ENCODE peak calls at places on chromosomes 3 and 15, in ten cellular contexts. O, C, Z, X, S, E, A, I, P and T are unnamed samples.

GRCh38 chr3:63051920-63052319 is 176.7 kb upstream of the CADPS start:
- DNase-seq in C (no peak), O (no peak), Z (peak), X (no peak), I (no peak), E (no peak), S (peak), A (no peak), P (no peak), T (no peak)

GRCh38 chr15:96849501-96849900 is 519.0 kb downstream of the NR2F2 start:
- DNase-seq in A (no peak), X (no peak), S (no peak), O (no peak), C (peak), Z (no peak), E (no peak), P (no peak), I (no peak), T (no peak)

GRCh38 chr15:38093931-38094330 is 158.7 kb upstream of the SPRED1 start:
- DNase-seq in A (no peak), E (no peak), S (no peak), X (no peak), C (no peak), P (no peak), I (no peak), O (no peak), Z (no peak), T (no peak)

GRCh38 chr3:159830523-159831151 is 158.0 kb upstream of the IL12A start:
- DNase-seq in A (no peak), O (no peak), S (no peak), I (no peak), C (peak), X (no peak), P (no peak), Z (no peak), E (no peak), T (no peak)

GRCh38 chr3:46484388-46484787 is 13.4 kb upstream of the RTP3 start:
- DNase-seq in P (no peak), Z (no peak), O (no peak), I (no peak), S (no peak), A (no peak), C (no peak), X (no peak), E (no peak), T (no peak)

GRCh38 chr3:147930417-147930816 is 521.3 kb downstream of the ZIC1 start:
- DNase-seq in S (no peak), C (no peak), Z (no peak), X (no peak), A (no peak), P (no peak), E (no peak), O (no peak), I (no peak), T (peak)

GRCh38 chr3:11600501-11601282 is 43.0 kb downstream of the VGLL4 start:
- DNase-seq in O (no peak), P (peak), C (peak), Z (no peak), X (peak), A (peak), S (peak), E (peak), I (peak), T (peak)

GRCh38 chr3:81823882-81824395 is 62.5 kb upstream of the GBE1 start:
- DNase-seq in E (no peak), I (no peak), S (no peak), C (peak), X (no peak), P (no peak), O (no peak), A (peak), Z (no peak), T (no peak)

GRCh38 chr3:55267206-55267930 is 219.7 kb downstream of the WNT5A start:
- DNase-seq in E (no peak), X (no peak), P (no peak), Z (no peak), O (no peak), S (no peak), C (no peak), I (no peak), A (no peak), T (no peak)

GRCh38 chr3:64363842-64364241 is 138.6 kb upstream of the PRICKLE2 start:
- DNase-seq in E (no peak), S (no peak), O (no peak), Z (no peak), I (no peak), P (no peak), X (no peak), A (no peak), C (no peak), T (no peak)

GRCh38 chr3:72386322-72386721 is 461.9 kb downstream of the SHQ1 start:
- DNase-seq in P (no peak), X (no peak), Z (peak), E (no peak), I (no peak), S (no peak), C (no peak), O (no peak), A (no peak), T (no peak)

GRCh38 chr15:82552861-82553260 is 12.6 kb upstream of the RPS17 start:
- DNase-seq in A (no peak), S (no peak), C (no peak), P (no peak), X (no peak), O (no peak), Z (no peak), E (no peak), I (no peak), T (no peak)

GRCh38 chr3:151316267-151316991 is at the start of gene GPR87:
- DNase-seq in Z (no peak), C (peak), S (no peak), P (peak), E (no peak), A (no peak), O (no peak), X (no peak), I (no peak), T (peak)

GRCh38 chr3:171258316-171258715 is 201.9 kb downstream of the TNIK start:
- DNase-seq in P (no peak), I (no peak), A (no peak), X (no peak), S (no peak), Z (no peak), O (no peak), C (no peak), E (no peak), T (peak)

GRCh38 chr3:172853911-172854648 is 103.6 kb downstream of the ECT2 start:
- DNase-seq in S (no peak), Z (no peak), P (no peak), A (no peak), O (no peak), E (no peak), X (no peak), C (no peak), I (no peak), T (no peak)

DNA sequence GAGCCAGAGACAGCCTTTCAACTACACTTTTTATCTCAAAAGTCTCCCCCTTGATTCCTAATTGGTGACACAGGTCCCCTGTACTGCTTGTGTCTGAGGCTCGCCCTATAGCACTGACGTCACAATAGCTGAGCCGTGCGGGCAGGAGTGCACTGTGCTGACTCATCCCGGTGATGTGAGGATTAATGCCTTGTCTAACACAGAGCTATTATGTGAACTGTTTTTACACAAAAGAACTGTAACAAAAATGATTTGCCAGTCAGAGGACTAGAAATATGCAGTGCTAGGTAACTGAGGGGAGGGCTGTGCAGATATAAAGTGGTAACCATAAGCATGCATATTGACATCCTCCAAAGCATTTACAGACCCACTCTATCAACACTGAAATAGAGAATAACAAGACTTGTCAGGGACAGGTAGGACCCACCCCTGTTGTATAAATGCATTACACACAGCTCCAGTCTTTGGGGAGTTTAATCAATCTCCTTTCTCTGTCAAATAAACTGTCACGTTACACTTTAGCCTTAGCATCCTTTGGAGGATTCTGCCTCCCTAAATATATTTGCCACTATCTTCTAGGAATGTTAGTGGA is 205.0 kb downstream of the TIGIT start:
- DNase-seq in C (peak), A (no peak), P (peak), S (no peak), X (peak), O (peak), E (no peak), Z (no peak), I (no peak), T (peak)
- H3K27ac ChIP-seq in C (no peak), A (no peak), P (no peak), S (no peak), X (no peak), O (no peak), E (no peak), Z (no peak), I (no peak), T (no peak)

GRCh38 chr3:57863380-57863779 is 107.3 kb downstream of the SLMAP start:
- DNase-seq in X (no peak), S (no peak), A (no peak), O (no peak), E (no peak), Z (no peak), I (no peak), C (no peak), P (no peak), T (no peak)

GRCh38 chr3:57862894-57863293 is 106.8 kb downstream of the SLMAP start:
- DNase-seq in Z (no peak), X (no peak), S (no peak), E (no peak), I (no peak), A (no peak), P (no peak), C (no peak), O (no peak), T (no peak)

GRCh38 chr3:57864853-57865252 is 108.7 kb downstream of the SLMAP start:
- DNase-seq in E (no peak), P (no peak), Z (no peak), A (peak), I (no peak), S (no peak), X (no peak), O (no peak), C (peak), T (peak)
- TF ChIP-seq CTCF in E (peak), P (peak), Z (no peak), A (peak), I (peak), S (peak), X (peak), O (no peak), C (peak), T (peak)

GRCh38 chr15:31260646-31261265 is 65.9 kb upstream of the KLF13 start:
- DNase-seq in X (no peak), Z (no peak), O (no peak), P (peak), C (no peak), S (no peak), E (no peak), A (no peak), I (peak), T (no peak)
- H3K27ac ChIP-seq in X (no peak), Z (no peak), O (no peak), P (no peak), C (no peak), S (no peak), E (no peak), A (no peak), I (no peak), T (no peak)

DNA sequence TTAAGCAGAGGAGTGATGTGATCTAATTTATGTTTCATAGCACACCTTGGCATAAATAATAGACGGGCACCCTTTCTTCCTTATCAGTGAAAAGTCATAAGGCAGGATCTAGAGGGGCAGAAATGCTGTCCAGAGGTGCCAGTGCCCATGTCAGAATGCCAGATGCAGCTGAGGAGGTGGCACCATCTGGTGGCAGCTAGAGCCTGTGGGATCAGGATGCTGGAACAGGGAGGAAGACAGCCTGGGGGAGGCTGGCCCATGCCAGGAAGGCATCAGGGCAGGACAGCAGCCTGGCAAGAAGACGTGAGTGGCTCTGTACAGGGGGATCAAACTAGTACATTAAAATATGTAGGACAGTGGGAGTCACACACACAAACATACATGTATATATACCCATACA is 16.5 kb downstream of the MYH15 start:
- DNase-seq in S (no peak), E (no peak), X (peak), C (no peak), I (no peak), Z (peak), O (no peak), A (no peak), P (no peak), T (peak)
- TF ChIP-seq CTCF in S (peak), E (peak), X (no peak), C (peak), I (peak), Z (no peak), O (no peak), A (no peak), P (peak), T (peak)

DNA sequence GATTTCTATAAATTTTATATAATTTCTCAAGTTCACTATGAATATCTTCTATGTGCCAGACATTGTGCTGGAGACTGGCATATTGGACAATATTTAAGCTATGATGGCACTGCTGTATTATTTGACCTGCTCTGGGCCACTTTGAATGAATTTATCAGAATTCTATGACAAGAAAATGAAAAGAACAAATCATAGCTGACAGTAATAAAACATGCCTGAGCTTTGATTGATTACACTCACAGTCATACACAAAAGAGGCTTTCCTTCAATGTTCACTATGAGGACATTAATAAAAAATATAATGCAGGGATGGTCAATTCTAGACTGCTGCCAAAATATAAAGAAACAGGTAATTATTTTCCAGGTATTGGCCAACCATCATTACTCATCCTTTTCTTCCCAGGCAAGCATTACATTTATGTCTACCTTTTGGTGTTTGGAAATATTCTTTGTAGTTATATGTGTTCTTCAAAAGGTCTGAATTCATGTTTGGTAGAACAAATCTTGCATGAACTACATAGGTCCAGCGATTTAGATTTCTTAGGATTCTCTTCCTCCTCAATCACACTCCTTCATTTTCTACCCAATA is 81.0 kb upstream of the ALCAM start:
- DNase-seq in A (no peak), Z (no peak), I (no peak), C (no peak), P (no peak), S (no peak), O (no peak), X (no peak), E (no peak), T (peak)
- H3K27ac ChIP-seq in A (no peak), Z (no peak), I (no peak), C (no peak), P (peak), S (no peak), O (no peak), X (no peak), E (no peak), T (no peak)

GRCh38 chr3:87076951-87077350 is 86.0 kb upstream of the VGLL3 start:
- DNase-seq in S (no peak), X (no peak), Z (no peak), A (no peak), I (no peak), P (no peak), O (no peak), E (no peak), C (peak), T (peak)

GRCh38 chr3:87077354-87077753 is 86.4 kb upstream of the VGLL3 start:
- DNase-seq in E (no peak), C (no peak), P (no peak), A (no peak), I (no peak), O (no peak), X (no peak), Z (no peak), S (no peak), T (no peak)

GRCh38 chr3:87088366-87088983 is 97.5 kb upstream of the VGLL3 start:
- DNase-seq in Z (no peak), S (no peak), A (no peak), O (no peak), P (no peak), I (no peak), X (no peak), C (peak), E (no peak), T (no peak)

GRCh38 chr3:87084868-87085267 is 93.9 kb upstream of the VGLL3 start:
- DNase-seq in I (no peak), P (no peak), Z (no peak), A (no peak), O (no peak), C (no peak), E (no peak), S (no peak), X (no peak), T (no peak)

DNA sequence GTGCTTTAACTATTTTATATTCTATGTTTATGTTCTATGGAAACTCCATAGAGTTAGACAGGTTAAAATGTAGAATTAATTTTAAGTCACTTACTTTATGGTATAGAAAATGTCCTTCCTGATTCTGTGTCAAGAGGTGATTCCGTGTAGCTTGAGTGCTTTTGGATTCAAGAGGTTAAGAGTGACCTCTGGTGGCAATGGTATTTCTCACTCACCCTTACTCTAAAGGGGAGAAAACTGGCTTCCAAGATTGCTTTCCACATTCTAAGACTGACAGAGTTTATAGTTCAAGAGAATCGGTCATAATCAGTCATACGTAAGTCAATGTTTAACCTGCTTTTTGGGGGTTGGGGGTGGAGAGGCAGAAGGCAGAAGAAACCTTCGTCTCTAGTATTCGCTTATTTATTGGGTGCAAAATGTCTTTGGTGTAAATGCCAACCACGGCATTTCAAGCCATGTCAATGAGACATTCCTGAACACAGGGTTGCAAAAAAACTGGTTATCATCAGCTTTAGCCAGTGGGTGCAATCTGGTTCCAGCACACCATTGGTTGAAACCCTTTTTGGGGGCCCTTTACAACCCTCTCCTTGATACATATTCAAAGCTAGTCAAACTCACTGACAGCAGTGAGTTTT is 92.0 kb upstream of the VGLL3 start:
- DNase-seq in I (no peak), P (no peak), C (peak), S (no peak), E (no peak), O (no peak), Z (peak), A (peak), X (no peak), T (peak)
- TF ChIP-seq CTCF in I (peak), P (peak), C (peak), S (peak), E (peak), O (peak), Z (no peak), A (peak), X (peak), T (peak)

GRCh38 chr3:15460891-15461524 is 33.6 kb downstream of the EAF1 start:
- DNase-seq in O (no peak), I (no peak), Z (no peak), E (no peak), X (no peak), P (no peak), A (no peak), C (no peak), S (no peak), T (no peak)
- H3K27ac ChIP-seq in O (no peak), I (no peak), Z (no peak), E (no peak), X (no peak), P (no peak), A (no peak), C (no peak), S (no peak), T (no peak)

GRCh38 chr3:123286308-123287023 is 84.7 kb downstream of the SEC22A start:
- DNase-seq in O (peak), I (no peak), P (no peak), Z (peak), C (peak), E (peak), A (peak), X (no peak), S (peak), T (peak)
- TF ChIP-seq CTCF in O (peak), I (peak), P (peak), Z (peak), C (peak), E (peak), A (peak), X (peak), S (peak), T (peak)

GRCh38 chr3:111762535-111762934 is 96.5 kb upstream of the PHLDB2 start:
- DNase-seq in P (no peak), E (no peak), X (no peak), C (peak), Z (no peak), A (no peak), I (no peak), O (no peak), S (no peak), T (no peak)
- H3K27ac ChIP-seq in P (peak), E (peak), X (peak), C (no peak), Z (peak), A (no peak), I (peak), O (no peak), S (peak), T (no peak)